ENCODE peak calls at places on chromosomes 11 and 22, in ten cellular contexts. One of them, this sample, is unnamed.
A peak's percentile ranks its signal among the peaks of the same experiment; 100 is the strongest.

GRCh38 chr11:126457817-126458216 is 102.3 kb downstream of the ST3GAL4 start:
- DNase-seq in uterus: no peak
- DNase-seq in mucosa of gallbladder: no peak
- DNase-seq in HFF-Myc: no peak
- DNase-seq in A549: no peak
- DNase-seq in GOT3: no peak
- DNase-seq in smooth muscle cell of the brain vasculature: no peak
- DNase-seq in NCI-H748 treated with DMSO at 0.1 percent for 48 hours: no peak
- DNase-seq in stomach: no peak
- DNase-seq in renal cortical epithelial cell: no peak
- DNase-seq in this sample: no peak

GRCh38 chr11:83815736-83816135 is 529.6 kb upstream of the CCDC90B start:
- DNase-seq in A549: no peak
- DNase-seq in GOT3: no peak
- DNase-seq in renal cortical epithelial cell: no peak
- DNase-seq in stomach: no peak
- DNase-seq in smooth muscle cell of the brain vasculature: no peak
- DNase-seq in NCI-H748 treated with DMSO at 0.1 percent for 48 hours: no peak
- DNase-seq in mucosa of gallbladder: no peak
- DNase-seq in uterus: no peak
- DNase-seq in HFF-Myc: no peak
- DNase-seq in this sample: no peak

GRCh38 chr11:117387992-117388765 is 60.5 kb downstream of the CEP164 start:
- DNase-seq in NCI-H748 treated with DMSO at 0.1 percent for 48 hours: no peak
- DNase-seq in renal cortical epithelial cell: peak; percentile 16
- DNase-seq in smooth muscle cell of the brain vasculature: no peak
- DNase-seq in uterus: no peak
- DNase-seq in stomach: no peak
- DNase-seq in mucosa of gallbladder: no peak
- DNase-seq in GOT3: no peak
- DNase-seq in HFF-Myc: no peak
- DNase-seq in A549: no peak
- DNase-seq in this sample: no peak

GRCh38 chr11:126282361-126282741 is 542 bp upstream of the TIRAP start:
- DNase-seq in NCI-H748 treated with DMSO at 0.1 percent for 48 hours: no peak
- DNase-seq in uterus: peak; percentile 45
- DNase-seq in mucosa of gallbladder: peak; percentile 31
- DNase-seq in smooth muscle cell of the brain vasculature: no peak
- DNase-seq in stomach: peak; percentile 34
- DNase-seq in A549: no peak
- DNase-seq in renal cortical epithelial cell: no peak
- DNase-seq in GOT3: no peak
- DNase-seq in HFF-Myc: no peak
- DNase-seq in this sample: peak; percentile 42

GRCh38 chr11:96036863-96037262 is 113.0 kb upstream of the MTMR2 start:
- DNase-seq in NCI-H748 treated with DMSO at 0.1 percent for 48 hours: no peak
- DNase-seq in A549: no peak
- DNase-seq in uterus: no peak
- DNase-seq in renal cortical epithelial cell: no peak
- DNase-seq in stomach: no peak
- DNase-seq in HFF-Myc: no peak
- DNase-seq in mucosa of gallbladder: no peak
- DNase-seq in smooth muscle cell of the brain vasculature: no peak
- DNase-seq in GOT3: no peak
- DNase-seq in this sample: no peak

GRCh38 chr11:118845369-118845768 is 38.3 kb upstream of the CXCR5 start:
- DNase-seq in A549: no peak
- DNase-seq in uterus: no peak
- DNase-seq in HFF-Myc: no peak
- DNase-seq in stomach: no peak
- DNase-seq in GOT3: no peak
- DNase-seq in mucosa of gallbladder: no peak
- DNase-seq in NCI-H748 treated with DMSO at 0.1 percent for 48 hours: no peak
- DNase-seq in smooth muscle cell of the brain vasculature: peak; percentile 12
- DNase-seq in renal cortical epithelial cell: no peak
- DNase-seq in this sample: no peak

GRCh38 chr22:24323233-24323632 is 52.6 kb downstream of the SPECC1L start:
- DNase-seq in A549: no peak
- DNase-seq in mucosa of gallbladder: no peak
- DNase-seq in stomach: no peak
- DNase-seq in uterus: no peak
- DNase-seq in HFF-Myc: no peak
- DNase-seq in GOT3: no peak
- DNase-seq in renal cortical epithelial cell: no peak
- DNase-seq in smooth muscle cell of the brain vasculature: no peak
- DNase-seq in NCI-H748 treated with DMSO at 0.1 percent for 48 hours: no peak
- DNase-seq in this sample: no peak

GRCh38 chr11:112321521-112322172 is 61.0 kb upstream of the PLET1 start:
- DNase-seq in A549: peak; percentile 67
- DNase-seq in HFF-Myc: peak; percentile 62
- DNase-seq in NCI-H748 treated with DMSO at 0.1 percent for 48 hours: peak; percentile 65
- DNase-seq in renal cortical epithelial cell: peak; percentile 100
- DNase-seq in mucosa of gallbladder: peak; percentile 52
- DNase-seq in stomach: peak; percentile 81
- DNase-seq in GOT3: no peak
- DNase-seq in uterus: no peak
- DNase-seq in smooth muscle cell of the brain vasculature: no peak
- DNase-seq in this sample: no peak

GRCh38 chr11:63670738-63671321 is 346 bp downstream of the ATL3 start:
- DNase-seq in stomach: peak; percentile 72
- DNase-seq in GOT3: no peak
- DNase-seq in uterus: peak; percentile 56
- DNase-seq in A549: peak; percentile 65
- DNase-seq in NCI-H748 treated with DMSO at 0.1 percent for 48 hours: peak; percentile 12
- DNase-seq in renal cortical epithelial cell: peak; percentile 32
- DNase-seq in mucosa of gallbladder: peak; percentile 38
- DNase-seq in smooth muscle cell of the brain vasculature: no peak
- DNase-seq in HFF-Myc: no peak
- DNase-seq in this sample: peak; percentile 51

GRCh38 chr11:15471028-15471708 is 356.4 kb downstream of the INSC start:
- DNase-seq in smooth muscle cell of the brain vasculature: no peak
- DNase-seq in renal cortical epithelial cell: peak; percentile 33
- DNase-seq in GOT3: no peak
- DNase-seq in A549: no peak
- DNase-seq in HFF-Myc: no peak
- DNase-seq in stomach: no peak
- DNase-seq in NCI-H748 treated with DMSO at 0.1 percent for 48 hours: peak; percentile 50
- DNase-seq in uterus: no peak
- DNase-seq in mucosa of gallbladder: peak; percentile 75
- DNase-seq in this sample: no peak

GRCh38 chr11:130513132-130513531 is 64.7 kb downstream of the ADAMTS15 start:
- DNase-seq in A549: no peak
- DNase-seq in mucosa of gallbladder: peak; percentile 9
- DNase-seq in HFF-Myc: no peak
- DNase-seq in smooth muscle cell of the brain vasculature: no peak
- DNase-seq in renal cortical epithelial cell: no peak
- DNase-seq in uterus: peak; percentile 42
- DNase-seq in NCI-H748 treated with DMSO at 0.1 percent for 48 hours: no peak
- DNase-seq in stomach: peak; percentile 69
- DNase-seq in GOT3: no peak
- DNase-seq in this sample: no peak